ENCODE peak calls at places on chromosomes 5 and 9, in six cellular contexts. E is KBM-7, U is heart left ventricle, F is breast epithelium, C is uterus, S is nucleus accumbens. Z is an unnamed sample.

GRCh38 chr5:74622122-74622521 is 18.4 kb downstream of the ENC1 start:
- DNase-seq in E (no peak), U (no peak), F (no peak), C (no peak), S (no peak), Z (no peak)

GRCh38 chr9:106587021-106587420 is 275.9 kb upstream of the ZNF462 start:
- DNase-seq in E (no peak), U (no peak), F (no peak), C (no peak), S (no peak), Z (no peak)

GRCh38 chr5:42423285-42424152 is at the start of gene GHR:
- DNase-seq in E (peak; percentile 86), U (peak; percentile 84), F (peak; percentile 76), C (peak; percentile 86), S (peak; percentile 72), Z (peak; percentile 86)

GRCh38 chr9:99785010-99785590 is 36.6 kb upstream of the NR4A3 start:
- DNase-seq in E (no peak), U (no peak), F (no peak), C (no peak), S (no peak), Z (no peak)

GRCh38 chr9:117772960-117773359 is 68.8 kb downstream of the TLR4 start:
- DNase-seq in E (no peak), U (no peak), F (no peak), C (no peak), S (no peak), Z (no peak)

GRCh38 chr9:33349743-33350142 is 52.6 kb downstream of the AQP7 start:
- DNase-seq in E (no peak), U (no peak), F (no peak), C (no peak), S (no peak), Z (peak; percentile 31)

GRCh38 chr5:57262533-57262932 is 88.7 kb downstream of the GPBP1 start:
- DNase-seq in E (no peak), U (no peak), F (no peak), C (no peak), S (no peak), Z (peak; percentile 57)

GRCh38 chr5:173204185-173204979 is 30.6 kb downstream of the NKX2-5 start:
- DNase-seq in E (peak; percentile 41), U (no peak), F (no peak), C (no peak), S (no peak), Z (peak; percentile 24)

GRCh38 chr9:98222885-98223640 is 30.6 kb upstream of the CORO2A start:
- DNase-seq in E (no peak), U (no peak), F (peak; percentile 83), C (no peak), S (no peak), Z (peak; percentile 99)

GRCh38 chr9:130835441-130836298 is 616 bp downstream of the ABL1 start:
- DNase-seq in E (no peak), U (peak; percentile 57), F (no peak), C (no peak), S (no peak), Z (no peak)

GRCh38 chr9:115046786-115047185 is 71.2 kb downstream of the TNC start:
- DNase-seq in E (no peak), U (no peak), F (no peak), C (no peak), S (no peak), Z (no peak)

GRCh38 chr9:4375424-4376195 is 75.7 kb upstream of the GLIS3 start:
- DNase-seq in E (no peak), U (no peak), F (no peak), C (no peak), S (no peak), Z (peak; percentile 87)

GRCh38 chr5:154475613-154476342 is 2.2 kb downstream of the HAND1 start:
- DNase-seq in E (no peak), U (no peak), F (no peak), C (no peak), S (no peak), Z (no peak)

GRCh38 chr5:169728-170094 is 21.6 kb upstream of the LRRC14B start:
- DNase-seq in E (no peak), U (no peak), F (no peak), C (no peak), S (no peak), Z (no peak)

GRCh38 chr9:135521608-135522095 is 412 bp downstream of the LCN1 start:
- DNase-seq in E (no peak), U (no peak), F (no peak), C (no peak), S (no peak), Z (no peak)

GRCh38 chr9:135763716-135764446 is 61.9 kb downstream of the KCNT1 start:
- DNase-seq in E (no peak), U (no peak), F (no peak), C (no peak), S (no peak), Z (no peak)

GRCh38 chr9:99105152-99106043 is 485 bp downstream of the TGFBR1 start:
- DNase-seq in E (peak; percentile 60), U (peak; percentile 84), F (peak; percentile 52), C (peak; percentile 65), S (no peak), Z (peak; percentile 77)

GRCh38 chr9:110251212-110251611 is 5.1 kb downstream of the TXN start:
- DNase-seq in E (no peak), U (no peak), F (no peak), C (no peak), S (no peak), Z (peak; percentile 29)

GRCh38 chr9:98367923-98368322 is 112.5 kb upstream of the TBC1D2 start:
- DNase-seq in E (no peak), U (no peak), F (no peak), C (no peak), S (no peak), Z (no peak)

GRCh38 chr9:95815961-95816360 is 59.5 kb upstream of the ERCC6L2 start:
- DNase-seq in E (no peak), U (no peak), F (no peak), C (no peak), S (no peak), Z (no peak)

GRCh38 chr9:81423589-81424326 is 265.6 kb downstream of the TLE1 start:
- DNase-seq in E (no peak), U (no peak), F (no peak), C (no peak), S (no peak), Z (no peak)

GRCh38 chr9:34259315-34259714 is 69.8 kb downstream of the KIF24 start:
- DNase-seq in E (no peak), U (no peak), F (no peak), C (no peak), S (no peak), Z (no peak)

GRCh38 chr9:34292552-34292951 is 36.5 kb downstream of the KIF24 start:
- DNase-seq in E (no peak), U (no peak), F (no peak), C (no peak), S (no peak), Z (no peak)

GRCh38 chr9:85332487-85332886 is 409.3 kb downstream of the AGTPBP1 start:
- DNase-seq in E (peak; percentile 11), U (no peak), F (no peak), C (no peak), S (no peak), Z (no peak)

GRCh38 chr5:176719113-176719814 is 72.0 kb downstream of the TSPAN17 start:
- DNase-seq in E (no peak), U (no peak), F (no peak), C (no peak), S (no peak), Z (no peak)

GRCh38 chr5:56951131-56951945 is 585 bp downstream of the MIER3 start:
- DNase-seq in E (peak; percentile 43), U (peak; percentile 28), F (no peak), C (peak; percentile 15), S (peak; percentile 12), Z (no peak)

GRCh38 chr5:14296533-14297331 is 153.6 kb downstream of the TRIO start:
- DNase-seq in E (no peak), U (no peak), F (no peak), C (no peak), S (no peak), Z (no peak)

GRCh38 chr5:9716838-9717281 is 86.7 kb upstream of the TAS2R1 start:
- DNase-seq in E (no peak), U (no peak), F (no peak), C (no peak), S (no peak), Z (peak; percentile 77)

GRCh38 chr5:10634056-10634455 is 70.2 kb downstream of the ANKRD33B start:
- DNase-seq in E (no peak), U (no peak), F (no peak), C (no peak), S (no peak), Z (no peak)

Z was measured in amniotic epithelial cell.